ENCODE peak calls at places on chromosome 21, in seven cellular contexts. A is fibroblast of lung, P is thyroid gland, O is ascending aorta, T is lower lobe of right lung, E is esophagus muscularis mucosa, M is BJ. Y is an unnamed sample. For H3K36me3, the result is how much of the 10 kb centered on the place peaks cover.

GRCh38 chr21:31410763-31411278 is 66.8 kb upstream of the TIAM1 start:
- DNase-seq in A (peak), P (no peak), O (no peak), T (no peak), E (no peak), M (no peak), Y (no peak)

GRCh38 chr21:39726133-39726532 is 18.9 kb upstream of the IGSF5 start:
- DNase-seq in A (no peak), P (no peak), O (no peak), T (no peak), E (no peak), M (no peak), Y (no peak)

GRCh38 chr21:16588433-16588860 is 858.7 kb downstream of the USP25 start:
- DNase-seq in A (peak), P (peak), O (peak), T (peak), E (no peak), M (peak), Y (peak)

GRCh38 chr21:32994305-32994704 is 31.4 kb upstream of the OLIG2 start:
- DNase-seq in A (peak), P (no peak), O (no peak), T (no peak), E (no peak), M (no peak), Y (peak)

GRCh38 chr21:31351438-31351837 is 7.4 kb upstream of the TIAM1 start:
- DNase-seq in A (peak), P (no peak), O (no peak), T (no peak), E (no peak), M (no peak), Y (peak)

GRCh38 chr21:38773108-38774061 is 32.3 kb upstream of the ETS2 start:
- DNase-seq in A (peak), P (no peak), O (peak), T (no peak), E (no peak), M (peak), Y (peak)

GRCh38 chr21:16794944-16795343 is 717.9 kb upstream of the CXADR start:
- DNase-seq in A (peak), P (no peak), O (no peak), T (no peak), E (no peak), M (peak), Y (peak)

GRCh38 chr21:33492571-33492970 is 1.1 kb upstream of the DNAJC28 start:
- DNase-seq in A (no peak), P (no peak), O (no peak), T (no peak), E (no peak), M (no peak), Y (peak)

GRCh38 chr21:41858466-41859296 is 20.5 kb downstream of the PRDM15 start:
- DNase-seq in A (no peak), P (no peak), O (no peak), T (no peak), E (no peak), M (no peak), Y (no peak)

GRCh38 chr21:43315244-43316137 is 111.4 kb downstream of the SIK1 start:
- DNase-seq in A (no peak), P (no peak), O (no peak), T (no peak), E (no peak), M (no peak), Y (no peak)

GRCh38 chr21:32360401-32360981 is 32.3 kb downstream of the URB1 start:
- DNase-seq in A (no peak), P (no peak), O (no peak), T (no peak), E (no peak), M (no peak), Y (peak)

GRCh38 chr21:25107708-25108107 is 499.6 kb downstream of the MRPL39 start:
- DNase-seq in A (peak), P (no peak), O (no peak), T (no peak), E (no peak), M (no peak), Y (peak)

GRCh38 chr21:42234026-42234425 is 15.1 kb downstream of the ABCG1 start:
- DNase-seq in A (no peak), P (no peak), O (no peak), T (peak), E (no peak), M (no peak), Y (no peak)

GRCh38 chr21:31459457-31459856 is 115.4 kb upstream of the TIAM1 start:
- DNase-seq in A (no peak), P (no peak), O (no peak), T (no peak), E (no peak), M (no peak), Y (no peak)

GRCh38 chr21:31248598-31248997 is 95.5 kb downstream of the TIAM1 start:
- DNase-seq in A (peak), P (no peak), O (no peak), T (no peak), E (no peak), M (no peak), Y (peak)

GRCh38 chr21:32702702-32703101 is 25.1 kb downstream of the SYNJ1 start:
- DNase-seq in A (peak), P (no peak), O (no peak), T (no peak), E (no peak), M (no peak), Y (peak)

GRCh38 chr21:41360072-41360821 is 1.6 kb upstream of the MX2 start:
- DNase-seq in A (peak), P (peak), O (peak), T (no peak), E (no peak), M (peak), Y (peak)

GRCh38 chr21:31145271-31145801 is 107.1 kb upstream of the KRTAP19-8 start:
- DNase-seq in A (no peak), P (no peak), O (no peak), T (no peak), E (no peak), M (no peak), Y (no peak)

GRCh38 chr21:32806810-32807386 is 35.3 kb upstream of the PAXBP1 start:
- DNase-seq in A (peak), P (no peak), O (no peak), T (no peak), E (peak), M (no peak), Y (no peak)

GRCh38 chr21:40793057-40793456 is 53.9 kb downstream of the DSCAM start:
- DNase-seq in A (peak), P (no peak), O (no peak), T (no peak), E (peak), M (peak), Y (no peak)

GRCh38 chr21:42568834-42569731 is 55.4 kb downstream of the SLC37A1 start:
- DNase-seq in A (no peak), P (peak), O (peak), T (peak), E (no peak), M (no peak), Y (no peak)

DNA sequence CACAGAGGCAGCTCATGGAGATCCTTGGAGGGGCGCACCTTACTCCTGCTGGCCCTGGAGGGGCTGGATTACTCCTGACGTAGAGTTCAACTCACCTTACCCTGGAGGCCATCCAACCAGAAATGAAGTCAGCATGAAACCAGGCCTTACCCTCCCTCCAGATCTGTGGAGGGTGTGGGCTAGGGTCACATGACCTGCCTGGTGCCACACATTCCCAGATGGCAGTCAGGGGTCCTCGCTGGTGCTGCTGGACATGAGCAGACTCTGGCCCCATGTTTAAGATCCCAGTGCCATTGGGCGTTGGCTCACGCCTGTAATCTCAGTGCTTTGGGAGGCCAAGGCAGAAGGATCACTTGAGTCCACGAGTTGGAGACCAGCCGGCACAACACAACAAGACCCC is 4.5 kb downstream of the C21orf58 start:
- DNase-seq in A (no peak), P (no peak), O (no peak), T (no peak), E (no peak), M (no peak), Y (no peak)
- H3K36me3 ChIP-seq in A (under half), P (under half), O (under half), T (under half), E (under half), M (under half), Y (under half)

DNA sequence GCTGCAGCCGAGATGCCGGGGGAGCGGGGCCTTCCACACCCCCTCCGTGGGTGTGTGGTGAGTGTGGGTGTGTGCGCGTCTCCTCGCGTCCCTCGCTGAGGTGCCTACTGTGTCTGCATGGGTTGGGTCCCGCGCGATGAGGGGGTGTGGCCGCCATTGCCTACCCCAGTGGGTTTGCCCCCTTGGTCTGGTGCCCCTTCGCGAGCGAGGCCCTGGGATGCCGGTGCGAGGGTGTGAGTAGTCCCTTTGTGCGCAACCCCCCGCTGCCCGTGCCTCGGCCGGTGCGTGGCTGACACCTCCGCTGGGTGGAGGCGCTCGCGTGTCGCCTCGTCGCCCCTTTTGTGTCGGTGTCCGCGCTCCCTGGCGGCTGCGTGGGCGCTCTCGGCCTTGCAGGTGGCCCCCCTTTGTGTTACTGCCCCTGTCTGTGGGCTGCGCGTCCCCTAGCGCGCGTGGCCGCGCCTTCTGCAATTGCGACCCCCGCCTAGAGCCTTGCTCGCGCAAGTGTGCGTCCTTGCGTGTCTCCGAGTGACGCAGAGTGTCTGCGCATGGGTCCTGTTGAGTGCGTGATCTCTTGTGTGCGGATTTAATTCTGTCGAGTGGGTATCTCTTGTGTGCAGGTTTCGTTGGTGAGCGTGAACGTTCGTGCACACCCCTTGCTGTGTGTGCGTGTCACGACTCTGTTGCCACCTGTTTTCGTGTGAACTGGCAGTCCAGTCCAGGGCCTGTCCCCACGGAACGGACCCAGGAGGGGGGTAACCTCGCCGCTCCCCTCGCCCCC is 552 bp downstream of the TTC3 start:
- DNase-seq in A (peak), P (peak), O (peak), T (peak), E (no peak), M (no peak), Y (no peak)
- TF ChIP-seq CTCF in A (no peak), P (no peak), O (no peak), T (no peak), E (peak), M (peak), Y (peak)

GRCh38 chr21:15061747-15062146 is 3.1 kb downstream of the NRIP1 start:
- DNase-seq in A (no peak), P (no peak), O (no peak), T (no peak), E (no peak), M (no peak), Y (no peak)
- H3K4me3 ChIP-seq in A (peak), P (no peak), O (no peak), T (peak), E (no peak), M (no peak), Y (no peak)

GRCh38 chr21:44958471-44959191 is 18.8 kb downstream of the SLX9 start:
- DNase-seq in A (peak), P (peak), O (peak), T (peak), E (no peak), M (no peak), Y (no peak)
- H3K36me3 ChIP-seq in A (under half), P (under half), O (under half), T (under half), E (under half), M (under half), Y (under half)

GRCh38 chr21:28336299-28336698 is 656.4 kb downstream of the LTN1 start:
- DNase-seq in A (peak), P (no peak), O (peak), T (no peak), E (no peak), M (peak), Y (peak)
- TF ChIP-seq CTCF in A (peak), P (peak), O (no peak), T (peak), E (peak), M (peak), Y (peak)

DNA sequence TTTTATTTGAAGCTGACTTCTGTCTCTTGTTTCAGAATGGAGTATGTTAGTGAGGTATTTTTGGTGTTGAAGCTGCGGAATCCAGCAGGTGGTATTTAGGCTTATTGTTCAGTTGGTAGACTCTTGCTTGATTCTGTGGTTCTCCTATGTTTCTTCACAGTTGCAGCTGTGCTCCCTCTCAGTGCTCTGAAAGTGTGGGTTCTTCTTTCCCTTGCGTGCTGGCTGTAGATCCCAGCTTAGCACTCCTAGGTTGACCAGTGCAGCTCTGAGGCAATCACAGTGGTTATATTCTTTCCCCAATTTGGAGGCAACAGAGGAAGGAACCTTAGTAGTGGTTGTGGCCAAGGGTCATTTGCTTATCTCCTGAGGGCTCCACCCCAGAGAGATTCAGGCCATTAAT is 269.1 kb upstream of the NRIP1 start:
- DNase-seq in A (no peak), P (no peak), O (no peak), T (no peak), E (no peak), M (no peak), Y (no peak)
- H3K4me3 ChIP-seq in A (no peak), P (no peak), O (no peak), T (no peak), E (no peak), M (no peak), Y (no peak)

DNA sequence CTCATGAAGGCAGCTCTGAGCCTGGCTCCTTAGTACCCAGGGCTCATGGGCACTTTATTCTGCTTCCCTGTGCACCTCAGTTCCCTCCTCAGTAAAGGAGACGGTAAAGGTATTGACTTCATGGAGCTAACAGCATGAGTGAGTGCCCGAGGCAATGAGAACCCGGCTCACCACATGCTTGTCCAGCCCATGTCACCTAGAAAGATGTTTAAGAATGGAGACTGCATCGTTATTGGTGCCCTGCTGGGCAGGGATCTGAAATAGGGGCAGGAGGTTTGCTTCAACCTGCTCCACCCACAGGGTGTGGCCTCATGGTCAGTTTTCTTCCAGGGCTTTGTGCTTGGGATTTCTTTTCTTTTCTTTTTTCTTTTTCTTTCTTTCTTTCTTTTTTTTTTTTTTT is 7.0 kb upstream of the KCNE1 start:
- DNase-seq in A (no peak), P (no peak), O (no peak), T (no peak), E (no peak), M (no peak), Y (no peak)
- H3K36me3 ChIP-seq in A (under half), P (under half), O (under half), T (half or more), E (under half), M (under half), Y (under half)